ENCODE peak calls at places on chromosomes 12 and 14, in six cellular contexts. F, G, H, M, B and I are unnamed samples.

GRCh38 chr12:107895966-107896365 is 121.5 kb downstream of the ASCL4 start:
- DNase-seq in F (no peak), G (no peak), H (no peak), M (no peak), B (no peak), I (no peak)

GRCh38 chr14:71235865-71236264 is 328.6 kb downstream of the PCNX1 start:
- DNase-seq in F (no peak), G (peak), H (peak), M (no peak), B (no peak), I (no peak)

GRCh38 chr12:26264215-26264838 is 69.0 kb downstream of the SSPN start:
- DNase-seq in F (no peak), G (peak), H (peak), M (no peak), B (no peak), I (no peak)

GRCh38 chr12:120866143-120866542 is 38.0 kb downstream of the SPPL3 start:
- DNase-seq in F (no peak), G (no peak), H (no peak), M (no peak), B (no peak), I (no peak)

GRCh38 chr12:120724720-120725119 is 906 bp upstream of the ACADS start:
- DNase-seq in F (no peak), G (no peak), H (no peak), M (no peak), B (no peak), I (no peak)

GRCh38 chr12:122228092-122228491 is 2.2 kb upstream of the DIABLO start:
- DNase-seq in F (no peak), G (no peak), H (no peak), M (no peak), B (no peak), I (no peak)

GRCh38 chr12:49970658-49971057 is 2.1 kb upstream of the AQP6 start:
- DNase-seq in F (no peak), G (no peak), H (no peak), M (no peak), B (no peak), I (no peak)

GRCh38 chr14:104240426-104241157 is 102.2 kb downstream of the KIF26A start:
- DNase-seq in F (no peak), G (no peak), H (no peak), M (no peak), B (no peak), I (no peak)

GRCh38 chr14:49492151-49492550 is 94.0 kb downstream of the RPS29 start:
- DNase-seq in F (no peak), G (no peak), H (no peak), M (no peak), B (no peak), I (no peak)

GRCh38 chr12:39764944-39765560 is 145.4 kb upstream of the ABCD2 start:
- DNase-seq in F (peak), G (peak), H (peak), M (no peak), B (no peak), I (peak)

GRCh38 chr12:124464830-124465229 is 102.6 kb downstream of the NCOR2 start:
- DNase-seq in F (no peak), G (no peak), H (no peak), M (no peak), B (no peak), I (no peak)

GRCh38 chr14:24921903-24922302 is 128.0 kb downstream of the STXBP6 start:
- DNase-seq in F (no peak), G (peak), H (no peak), M (no peak), B (no peak), I (no peak)

GRCh38 chr12:23950775-23951391 is 1.4 kb upstream of the SOX5 start:
- DNase-seq in F (no peak), G (no peak), H (no peak), M (peak), B (no peak), I (peak)

GRCh38 chr14:52380294-52380693 is 66.2 kb downstream of the PTGER2 start:
- DNase-seq in F (no peak), G (peak), H (peak), M (no peak), B (no peak), I (no peak)